ENCODE peak calls at places on chromosomes 16 and 17, in five cellular contexts. One of them, this sample, is unnamed.
A peak's percentile ranks its signal among the peaks of the same experiment; 100 is the strongest.

GRCh38 chr17:17191346-17191792 is 14.8 kb downstream of the PLD6 start:
- DNase-seq in bronchial epithelial cell: peak; percentile 43
- DNase-seq in adrenal gland: no peak
- DNase-seq in Caco-2: no peak
- DNase-seq in mammary epithelial cell: no peak
- DNase-seq in this sample: no peak

GRCh38 chr17:16072031-16072430 is 72.4 kb downstream of the TTC19 start:
- DNase-seq in mammary epithelial cell: no peak
- DNase-seq in adrenal gland: no peak
- DNase-seq in bronchial epithelial cell: no peak
- DNase-seq in Caco-2: no peak
- DNase-seq in this sample: no peak

GRCh38 chr16:55552621-55553020 is 13.9 kb upstream of the CAPNS2 start:
- DNase-seq in mammary epithelial cell: peak; percentile 86
- DNase-seq in Caco-2: no peak
- DNase-seq in adrenal gland: no peak
- DNase-seq in bronchial epithelial cell: peak; percentile 95
- DNase-seq in this sample: no peak

GRCh38 chr17:48541574-48542113 is 3.3 kb downstream of the HOXB2 start:
- DNase-seq in mammary epithelial cell: peak; percentile 70
- DNase-seq in adrenal gland: peak; percentile 72
- DNase-seq in Caco-2: no peak
- DNase-seq in bronchial epithelial cell: no peak
- DNase-seq in this sample: no peak

GRCh38 chr16:15578824-15579223 is 64.1 kb downstream of the MARF1 start:
- DNase-seq in Caco-2: no peak
- DNase-seq in bronchial epithelial cell: no peak
- DNase-seq in adrenal gland: no peak
- DNase-seq in mammary epithelial cell: no peak
- DNase-seq in this sample: no peak

GRCh38 chr16:50548659-50549560 is 714 bp downstream of the NKD1 start:
- DNase-seq in Caco-2: no peak
- DNase-seq in bronchial epithelial cell: no peak
- DNase-seq in mammary epithelial cell: peak; percentile 18
- DNase-seq in adrenal gland: no peak
- DNase-seq in this sample: peak; percentile 11

GRCh38 chr16:935684-936083 is 35.1 kb downstream of the LMF1 start:
- DNase-seq in adrenal gland: no peak
- DNase-seq in Caco-2: no peak
- DNase-seq in mammary epithelial cell: no peak
- DNase-seq in bronchial epithelial cell: no peak
- DNase-seq in this sample: no peak

GRCh38 chr16:65961491-65962143 is 404.9 kb upstream of the CDH5 start:
- DNase-seq in Caco-2: no peak
- DNase-seq in mammary epithelial cell: no peak
- DNase-seq in adrenal gland: no peak
- DNase-seq in bronchial epithelial cell: no peak
- DNase-seq in this sample: peak; percentile 48

GRCh38 chr16:23131036-23131435 is 18.2 kb downstream of the USP31 start:
- DNase-seq in Caco-2: no peak
- DNase-seq in bronchial epithelial cell: no peak
- DNase-seq in adrenal gland: peak; percentile 62
- DNase-seq in mammary epithelial cell: no peak
- DNase-seq in this sample: no peak

GRCh38 chr17:57121308-57122042 is 36.4 kb downstream of the AKAP1 start:
- DNase-seq in adrenal gland: peak; percentile 73
- DNase-seq in Caco-2: peak; percentile 58
- DNase-seq in mammary epithelial cell: no peak
- DNase-seq in bronchial epithelial cell: peak; percentile 20
- DNase-seq in this sample: peak; percentile 32

GRCh38 chr16:813204-813915 is 12.8 kb upstream of the GNG13 start:
- DNase-seq in bronchial epithelial cell: no peak
- DNase-seq in adrenal gland: peak; percentile 62
- DNase-seq in mammary epithelial cell: no peak
- DNase-seq in Caco-2: peak; percentile 59
- DNase-seq in this sample: peak; percentile 38

GRCh38 chr17:49681336-49681735 is 3.4 kb upstream of the SPOP start:
- DNase-seq in Caco-2: no peak
- DNase-seq in bronchial epithelial cell: no peak
- DNase-seq in adrenal gland: no peak
- DNase-seq in mammary epithelial cell: no peak
- DNase-seq in this sample: no peak

GRCh38 chr16:47037396-47037745 is 63.9 kb upstream of the DNAJA2 start:
- DNase-seq in adrenal gland: peak; percentile 31
- DNase-seq in mammary epithelial cell: no peak
- DNase-seq in Caco-2: no peak
- DNase-seq in bronchial epithelial cell: no peak
- DNase-seq in this sample: peak; percentile 52

GRCh38 chr16:24721830-24722238 is 7.6 kb upstream of the TNRC6A start:
- DNase-seq in adrenal gland: no peak
- DNase-seq in bronchial epithelial cell: peak; percentile 65
- DNase-seq in mammary epithelial cell: peak; percentile 93
- DNase-seq in Caco-2: no peak
- DNase-seq in this sample: no peak

GRCh38 chr17:55219939-55220338 is 44.8 kb upstream of the HLF start:
- DNase-seq in bronchial epithelial cell: no peak
- DNase-seq in Caco-2: no peak
- DNase-seq in adrenal gland: no peak
- DNase-seq in mammary epithelial cell: no peak
- DNase-seq in this sample: no peak

GRCh38 chr17:82237746-82238561 is 9.1 kb downstream of the SLC16A3 start:
- DNase-seq in bronchial epithelial cell: no peak
- DNase-seq in mammary epithelial cell: no peak
- DNase-seq in Caco-2: no peak
- DNase-seq in adrenal gland: no peak
- DNase-seq in this sample: no peak

GRCh38 chr17:82239401-82239925 is 10.6 kb downstream of the SLC16A3 start:
- DNase-seq in adrenal gland: no peak
- DNase-seq in mammary epithelial cell: no peak
- DNase-seq in Caco-2: no peak
- DNase-seq in bronchial epithelial cell: no peak
- DNase-seq in this sample: no peak

GRCh38 chr17:82239926-82240505 is 11.2 kb downstream of the SLC16A3 start:
- DNase-seq in mammary epithelial cell: no peak
- DNase-seq in Caco-2: no peak
- DNase-seq in bronchial epithelial cell: no peak
- DNase-seq in adrenal gland: peak; percentile 93
- DNase-seq in this sample: no peak

GRCh38 chr17:82237083-82237745 is 8.4 kb downstream of the SLC16A3 start:
- DNase-seq in mammary epithelial cell: no peak
- DNase-seq in adrenal gland: no peak
- DNase-seq in bronchial epithelial cell: no peak
- DNase-seq in Caco-2: no peak
- DNase-seq in this sample: no peak

DNA sequence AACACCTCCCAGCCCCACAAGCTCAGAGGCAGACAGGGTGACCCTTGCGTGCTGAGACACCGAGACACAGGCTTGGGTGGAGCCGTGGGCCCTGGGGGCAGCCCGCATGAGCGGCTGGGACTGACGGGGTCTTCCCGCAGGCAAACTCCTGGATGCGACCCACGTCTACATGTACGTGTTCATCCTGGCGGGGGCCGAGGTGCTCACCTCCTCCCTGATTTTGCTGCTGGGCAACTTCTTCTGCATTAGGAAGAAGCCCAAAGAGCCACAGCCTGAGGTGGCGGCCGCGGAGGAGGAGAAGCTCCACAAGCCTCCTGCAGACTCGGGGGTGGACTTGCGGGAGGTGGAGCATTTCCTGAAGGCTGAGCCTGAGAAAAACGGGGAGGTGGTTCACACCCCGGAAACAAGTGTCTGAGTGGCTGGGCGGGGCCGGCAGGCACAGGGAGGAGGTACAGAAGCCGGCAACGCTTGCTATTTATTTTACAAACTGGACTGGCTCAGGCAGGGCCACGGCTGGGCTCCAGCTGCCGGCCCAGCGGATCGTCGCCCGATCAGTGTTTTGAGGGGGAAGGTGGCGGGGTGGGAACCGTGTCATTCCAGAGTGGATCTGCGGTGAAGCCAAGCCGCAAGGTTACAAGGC is 9.8 kb downstream of the SLC16A3 start:
- DNase-seq in mammary epithelial cell: peak; percentile 90
- DNase-seq in adrenal gland: peak; percentile 69
- DNase-seq in Caco-2: no peak
- DNase-seq in bronchial epithelial cell: peak; percentile 89
- DNase-seq in this sample: peak; percentile 85
- H3K4me3 ChIP-seq in mammary epithelial cell: no peak overlapping the region
- H3K4me3 ChIP-seq in adrenal gland: no peak overlapping the region
- H3K4me3 ChIP-seq in Caco-2: no peak overlapping the region
- H3K4me3 ChIP-seq in bronchial epithelial cell: no peak overlapping the region
- H3K4me3 ChIP-seq in this sample: no peak overlapping the region

GRCh38 chr17:45108595-45109521 is 23.5 kb downstream of the PLCD3 start:
- DNase-seq in Caco-2: peak; percentile 37
- DNase-seq in mammary epithelial cell: no peak
- DNase-seq in bronchial epithelial cell: no peak
- DNase-seq in adrenal gland: peak; percentile 49
- DNase-seq in this sample: no peak
- TF ChIP-seq CTCF in Caco-2: no peak
- TF ChIP-seq CTCF in mammary epithelial cell: no peak
- TF ChIP-seq CTCF in bronchial epithelial cell: peak; percentile 23
- TF ChIP-seq CTCF in adrenal gland: no peak
- TF ChIP-seq CTCF in this sample: no peak

DNA sequence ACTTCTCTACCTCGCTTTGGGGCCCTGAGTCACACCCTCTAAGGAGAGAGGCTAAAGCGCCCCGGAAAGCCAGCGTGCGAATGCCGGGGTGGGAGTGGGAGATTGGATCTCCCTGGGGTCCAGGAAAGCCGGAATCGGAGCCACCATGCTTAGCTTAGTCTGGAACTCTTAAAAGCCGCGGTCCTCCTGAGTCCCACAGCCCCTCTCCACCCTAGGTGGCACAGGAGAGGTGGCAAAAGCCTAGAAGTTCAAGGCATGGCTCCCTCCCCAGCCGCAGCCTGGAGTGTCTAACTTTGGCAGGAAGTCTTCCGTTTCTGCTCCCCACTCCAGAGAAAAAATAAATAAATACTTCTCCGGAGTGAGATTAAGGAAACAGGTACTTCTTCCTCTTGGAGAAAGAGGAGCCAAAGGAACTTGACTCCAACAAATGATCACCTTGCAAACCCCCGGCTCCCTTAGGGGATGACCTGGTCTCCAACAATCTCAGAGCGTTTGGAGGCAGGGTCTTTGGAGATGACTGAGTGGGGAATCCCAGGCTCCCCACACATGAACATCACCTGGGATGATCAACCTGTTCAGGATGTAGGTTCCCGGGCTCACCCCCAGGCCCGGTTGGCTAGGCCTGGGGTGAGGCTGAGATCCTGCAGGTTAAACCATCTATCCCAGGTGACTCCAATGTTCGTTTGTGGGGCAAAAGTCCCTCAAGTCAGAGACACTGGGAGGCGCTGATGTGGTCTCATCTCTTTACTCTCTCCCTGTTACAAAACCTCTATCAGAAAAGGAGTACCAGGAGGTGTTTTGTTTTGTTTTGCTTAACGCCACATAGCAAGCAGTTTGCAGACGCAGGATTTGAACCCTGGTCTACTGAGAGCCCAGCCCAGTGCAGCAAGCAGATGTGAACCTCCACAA is 2.9 kb downstream of the CIITA start:
- DNase-seq in bronchial epithelial cell: no peak
- DNase-seq in adrenal gland: no peak
- DNase-seq in mammary epithelial cell: no peak
- DNase-seq in Caco-2: no peak
- DNase-seq in this sample: peak; percentile 37
- H3K4me3 ChIP-seq in bronchial epithelial cell: no peak overlapping the region
- H3K4me3 ChIP-seq in adrenal gland: no peak overlapping the region
- H3K4me3 ChIP-seq in mammary epithelial cell: no peak overlapping the region
- H3K4me3 ChIP-seq in Caco-2: no peak overlapping the region
- H3K4me3 ChIP-seq in this sample: peak overlapping the region; percentile 66

GRCh38 chr16:86567701-86568571 is 1.3 kb downstream of the FOXC2 start:
- DNase-seq in Caco-2: no peak
- DNase-seq in mammary epithelial cell: peak; percentile 43
- DNase-seq in adrenal gland: no peak
- DNase-seq in bronchial epithelial cell: no peak
- DNase-seq in this sample: no peak
- TF ChIP-seq CTCF in Caco-2: no peak
- TF ChIP-seq CTCF in mammary epithelial cell: no peak
- TF ChIP-seq CTCF in adrenal gland: no peak
- TF ChIP-seq CTCF in bronchial epithelial cell: no peak
- TF ChIP-seq CTCF in this sample: no peak

GRCh38 chr17:68459030-68459376 is 1.7 kb upstream of the WIPI1 start:
- DNase-seq in adrenal gland: no peak
- DNase-seq in bronchial epithelial cell: no peak
- DNase-seq in Caco-2: no peak
- DNase-seq in mammary epithelial cell: no peak
- DNase-seq in this sample: peak; percentile 87

GRCh38 chr17:68457539-68458259 is 403 bp upstream of the WIPI1 start:
- DNase-seq in mammary epithelial cell: peak; percentile 99
- DNase-seq in adrenal gland: peak; percentile 99
- DNase-seq in Caco-2: peak; percentile 99
- DNase-seq in bronchial epithelial cell: peak; percentile 90
- DNase-seq in this sample: peak; percentile 99

GRCh38 chr17:68457168-68457538 is at the start of gene WIPI1:
- DNase-seq in Caco-2: peak; percentile 68
- DNase-seq in mammary epithelial cell: no peak
- DNase-seq in bronchial epithelial cell: no peak
- DNase-seq in adrenal gland: peak; percentile 66
- DNase-seq in this sample: no peak

GRCh38 chr17:68460096-68460495 is 2.8 kb upstream of the WIPI1 start:
- DNase-seq in adrenal gland: no peak
- DNase-seq in bronchial epithelial cell: no peak
- DNase-seq in Caco-2: no peak
- DNase-seq in mammary epithelial cell: no peak
- DNase-seq in this sample: peak; percentile 65

DNA sequence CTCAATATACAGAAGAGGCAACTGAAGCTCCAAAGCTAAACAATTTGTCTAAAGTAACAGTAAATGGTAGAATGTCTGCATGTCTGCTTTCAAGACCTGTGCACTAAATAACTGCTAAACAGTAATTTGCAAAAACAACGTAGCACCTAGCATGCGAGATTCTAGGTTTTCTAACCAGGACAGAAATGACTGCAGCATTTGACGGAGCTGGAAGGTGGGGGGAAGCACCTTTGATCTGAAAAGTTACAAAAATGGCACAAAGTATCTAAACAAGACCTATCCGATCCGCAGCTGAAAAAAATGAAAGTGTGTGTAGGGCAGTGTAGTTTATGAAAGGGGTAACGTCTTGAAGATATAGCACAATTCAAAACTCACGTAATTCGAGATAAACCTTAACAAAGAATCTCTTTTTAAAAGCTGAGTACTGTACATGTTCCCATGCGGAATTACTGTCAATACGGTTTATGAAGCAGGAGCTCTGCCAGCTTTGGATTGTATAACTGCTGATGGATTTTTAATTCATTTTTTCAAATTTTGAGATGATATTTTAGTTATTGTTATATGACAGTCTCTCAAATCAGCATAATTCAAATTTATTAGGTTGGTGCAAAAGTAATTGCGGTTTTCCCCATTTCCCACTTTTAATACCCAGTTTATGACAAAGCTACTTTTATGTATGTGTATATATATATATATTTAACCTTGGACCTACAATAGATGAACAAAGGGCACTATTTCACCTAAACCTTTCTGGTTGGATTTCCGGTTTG is 1.1 kb upstream of the WIPI1 start:
- DNase-seq in adrenal gland: no peak
- DNase-seq in Caco-2: no peak
- DNase-seq in mammary epithelial cell: no peak
- DNase-seq in bronchial epithelial cell: no peak
- DNase-seq in this sample: peak; percentile 85
- H3K4me3 ChIP-seq in adrenal gland: peak overlapping the region; percentile 2
- H3K4me3 ChIP-seq in Caco-2: peak overlapping the region; percentile 59
- H3K4me3 ChIP-seq in mammary epithelial cell: peak overlapping the region; percentile 47
- H3K4me3 ChIP-seq in bronchial epithelial cell: peak overlapping the region; percentile 43
- H3K4me3 ChIP-seq in this sample: peak overlapping the region; percentile 50